ENCODE peak calls at places on chromosomes 1 and 21, in four cellular contexts. One of them, this sample, is unnamed.

GRCh38 chr1:161119017-161119378 is 1.1 kb downstream of the NIT1 start:
- DNase-seq in adipocyte: no peak
- DNase-seq in NCI-H510A: no peak
- DNase-seq in right cardiac atrium: peak
- DNase-seq in this sample: peak

GRCh38 chr1:1430114-1430982 is 5.1 kb upstream of the VWA1 start:
- DNase-seq in NCI-H510A: peak
- DNase-seq in adipocyte: no peak
- DNase-seq in right cardiac atrium: peak
- DNase-seq in this sample: peak

GRCh38 chr1:11761988-11762406 is at the start of gene C1orf167:
- DNase-seq in adipocyte: no peak
- DNase-seq in right cardiac atrium: peak
- DNase-seq in NCI-H510A: no peak
- DNase-seq in this sample: no peak

GRCh38 chr21:21624674-21625073 is 626.5 kb downstream of the NCAM2 start:
- DNase-seq in right cardiac atrium: no peak
- DNase-seq in NCI-H510A: no peak
- DNase-seq in adipocyte: peak
- DNase-seq in this sample: no peak

GRCh38 chr1:219761208-219761860 is 148.4 kb upstream of the ZC3H11B start:
- DNase-seq in right cardiac atrium: no peak
- DNase-seq in adipocyte: no peak
- DNase-seq in NCI-H510A: no peak
- DNase-seq in this sample: no peak

GRCh38 chr1:173149887-173150286 is 57.2 kb downstream of the TNFSF4 start:
- DNase-seq in adipocyte: peak
- DNase-seq in right cardiac atrium: no peak
- DNase-seq in NCI-H510A: no peak
- DNase-seq in this sample: no peak

GRCh38 chr1:13965770-13966398 is 265.9 kb downstream of the PRDM2 start:
- DNase-seq in right cardiac atrium: peak
- DNase-seq in adipocyte: peak
- DNase-seq in NCI-H510A: peak
- DNase-seq in this sample: peak

GRCh38 chr1:228373681-228374571 is 32.7 kb downstream of the TRIM11 start:
- DNase-seq in right cardiac atrium: no peak
- DNase-seq in adipocyte: no peak
- DNase-seq in NCI-H510A: no peak
- DNase-seq in this sample: peak

GRCh38 chr1:198018529-198018928 is 101.4 kb downstream of the LHX9 start:
- DNase-seq in right cardiac atrium: no peak
- DNase-seq in adipocyte: peak
- DNase-seq in NCI-H510A: no peak
- DNase-seq in this sample: no peak

GRCh38 chr21:37870229-37870628 is 46.0 kb downstream of the KCNJ6 start:
- DNase-seq in adipocyte: no peak
- DNase-seq in right cardiac atrium: no peak
- DNase-seq in NCI-H510A: no peak
- DNase-seq in this sample: no peak

GRCh38 chr1:92709738-92710137 is 75.2 kb downstream of the EVI5 start:
- DNase-seq in adipocyte: peak
- DNase-seq in right cardiac atrium: no peak
- DNase-seq in NCI-H510A: peak
- DNase-seq in this sample: no peak

GRCh38 chr1:91830242-91831131 is 55.5 kb downstream of the TGFBR3 start:
- DNase-seq in NCI-H510A: no peak
- DNase-seq in right cardiac atrium: peak
- DNase-seq in adipocyte: peak
- DNase-seq in this sample: peak

GRCh38 chr1:236151739-236152424 is 9.5 kb downstream of the GPR137B start:
- DNase-seq in right cardiac atrium: peak
- DNase-seq in NCI-H510A: no peak
- DNase-seq in adipocyte: no peak
- DNase-seq in this sample: no peak

GRCh38 chr1:230717251-230717650 is 3.3 kb upstream of the AGT start:
- DNase-seq in NCI-H510A: no peak
- DNase-seq in right cardiac atrium: no peak
- DNase-seq in adipocyte: no peak
- DNase-seq in this sample: no peak

GRCh38 chr1:91651671-91652071 is 151.0 kb downstream of the CDC7 start:
- DNase-seq in right cardiac atrium: peak
- DNase-seq in NCI-H510A: no peak
- DNase-seq in adipocyte: peak
- DNase-seq in this sample: peak

GRCh38 chr1:155859234-155859829 is at the start of gene SYT11:
- DNase-seq in NCI-H510A: peak
- DNase-seq in adipocyte: peak
- DNase-seq in right cardiac atrium: peak
- DNase-seq in this sample: peak

GRCh38 chr1:184905601-184906322 is 68.5 kb downstream of the NIBAN1 start:
- DNase-seq in right cardiac atrium: no peak
- DNase-seq in adipocyte: peak
- DNase-seq in NCI-H510A: peak
- DNase-seq in this sample: no peak

GRCh38 chr1:20411196-20411980 is 74.6 kb downstream of the CAMK2N1 start:
- DNase-seq in right cardiac atrium: no peak
- DNase-seq in adipocyte: peak
- DNase-seq in NCI-H510A: no peak
- DNase-seq in this sample: no peak

GRCh38 chr1:231335663-231336602 is 1.7 kb downstream of the EXOC8 start:
- DNase-seq in right cardiac atrium: no peak
- DNase-seq in NCI-H510A: no peak
- DNase-seq in adipocyte: peak
- DNase-seq in this sample: no peak

GRCh38 chr1:8965121-8965820 is 19.6 kb downstream of the CA6 start:
- DNase-seq in adipocyte: no peak
- DNase-seq in NCI-H510A: no peak
- DNase-seq in right cardiac atrium: no peak
- DNase-seq in this sample: no peak